ENCODE peak calls at places on chromosomes 13 and 19, in five cellular contexts. One of them, this sample, is unnamed.

GRCh38 chr19:17610384-17610783 is 54.9 kb downstream of the COLGALT1 start:
- DNase-seq in stimulated activated CD4-positive, alpha-beta T cell treated with anti-CD3 and anti-CD28 coated beads, Interleukin-2, amount 100 ng/mL, for 48 hours: no peak
- DNase-seq in mucosa of descending colon: no peak
- DNase-seq in hepatic stellate cell: peak; percentile 76
- DNase-seq in BJ: no peak
- DNase-seq in this sample: peak; percentile 84

GRCh38 chr13:73038064-73038463 is 20.7 kb upstream of the KLF5 start:
- DNase-seq in stimulated activated CD4-positive, alpha-beta T cell treated with anti-CD3 and anti-CD28 coated beads, Interleukin-2, amount 100 ng/mL, for 48 hours: no peak
- DNase-seq in hepatic stellate cell: no peak
- DNase-seq in mucosa of descending colon: no peak
- DNase-seq in BJ: no peak
- DNase-seq in this sample: no peak

GRCh38 chr19:51135004-51135403 is 7.1 kb upstream of the SIGLEC7 start:
- DNase-seq in hepatic stellate cell: no peak
- DNase-seq in BJ: no peak
- DNase-seq in mucosa of descending colon: no peak
- DNase-seq in stimulated activated CD4-positive, alpha-beta T cell treated with anti-CD3 and anti-CD28 coated beads, Interleukin-2, amount 100 ng/mL, for 48 hours: no peak
- DNase-seq in this sample: no peak

GRCh38 chr19:30450101-30450500 is 77.9 kb downstream of the ZNF536 start:
- DNase-seq in BJ: no peak
- DNase-seq in hepatic stellate cell: no peak
- DNase-seq in stimulated activated CD4-positive, alpha-beta T cell treated with anti-CD3 and anti-CD28 coated beads, Interleukin-2, amount 100 ng/mL, for 48 hours: no peak
- DNase-seq in mucosa of descending colon: peak; percentile 34
- DNase-seq in this sample: peak; percentile 68

GRCh38 chr13:44022196-44022595 is 142.5 kb downstream of the LACC1 start:
- DNase-seq in BJ: no peak
- DNase-seq in mucosa of descending colon: no peak
- DNase-seq in stimulated activated CD4-positive, alpha-beta T cell treated with anti-CD3 and anti-CD28 coated beads, Interleukin-2, amount 100 ng/mL, for 48 hours: no peak
- DNase-seq in hepatic stellate cell: no peak
- DNase-seq in this sample: no peak

GRCh38 chr13:41458939-41459753 is 1.8 kb downstream of the RGCC start:
- DNase-seq in hepatic stellate cell: peak; percentile 59
- DNase-seq in stimulated activated CD4-positive, alpha-beta T cell treated with anti-CD3 and anti-CD28 coated beads, Interleukin-2, amount 100 ng/mL, for 48 hours: peak; percentile 61
- DNase-seq in mucosa of descending colon: peak; percentile 67
- DNase-seq in BJ: no peak
- DNase-seq in this sample: no peak

GRCh38 chr13:50468849-50469669 is 374.4 kb downstream of the DLEU7 start:
- DNase-seq in stimulated activated CD4-positive, alpha-beta T cell treated with anti-CD3 and anti-CD28 coated beads, Interleukin-2, amount 100 ng/mL, for 48 hours: no peak
- DNase-seq in hepatic stellate cell: no peak
- DNase-seq in BJ: no peak
- DNase-seq in mucosa of descending colon: no peak
- DNase-seq in this sample: peak; percentile 83

GRCh38 chr13:23411706-23412105 is 21.8 kb downstream of the SACS start:
- DNase-seq in stimulated activated CD4-positive, alpha-beta T cell treated with anti-CD3 and anti-CD28 coated beads, Interleukin-2, amount 100 ng/mL, for 48 hours: no peak
- DNase-seq in mucosa of descending colon: no peak
- DNase-seq in hepatic stellate cell: no peak
- DNase-seq in BJ: no peak
- DNase-seq in this sample: no peak